ENCODE peak calls at places on chromosomes 7 and 10, in five cellular contexts. One of them, this sample, is unnamed.

GRCh38 chr7:80884511-80885195 is 34.2 kb downstream of the SEMA3C start:
- DNase-seq in lower leg skin: no peak
- DNase-seq in CD4-positive, alpha-beta T cell: no peak
- DNase-seq in NCI-H1105 treated with DMSO at 0.1 percent for 48 hours: no peak
- DNase-seq in activated effector memory CD4-positive, alpha-beta T cell treated with Interleukin-2 at 50 U/mL for 16 hours: no peak
- DNase-seq in this sample: no peak

GRCh38 chr10:132397036-132397541 is at the start of gene PWWP2B:
- DNase-seq in CD4-positive, alpha-beta T cell: peak
- DNase-seq in NCI-H1105 treated with DMSO at 0.1 percent for 48 hours: no peak
- DNase-seq in activated effector memory CD4-positive, alpha-beta T cell treated with Interleukin-2 at 50 U/mL for 16 hours: peak
- DNase-seq in lower leg skin: no peak
- DNase-seq in this sample: peak

GRCh38 chr10:116272497-116273221 is at the start of gene GFRA1:
- DNase-seq in NCI-H1105 treated with DMSO at 0.1 percent for 48 hours: peak
- DNase-seq in CD4-positive, alpha-beta T cell: no peak
- DNase-seq in activated effector memory CD4-positive, alpha-beta T cell treated with Interleukin-2 at 50 U/mL for 16 hours: no peak
- DNase-seq in lower leg skin: no peak
- DNase-seq in this sample: no peak

GRCh38 chr7:74403521-74404387 is 50.0 kb upstream of the GTF2IRD1 start:
- DNase-seq in lower leg skin: no peak
- DNase-seq in activated effector memory CD4-positive, alpha-beta T cell treated with Interleukin-2 at 50 U/mL for 16 hours: no peak
- DNase-seq in CD4-positive, alpha-beta T cell: no peak
- DNase-seq in NCI-H1105 treated with DMSO at 0.1 percent for 48 hours: no peak
- DNase-seq in this sample: no peak

GRCh38 chr7:133702903-133703302 is 424.2 kb upstream of the LRGUK start:
- DNase-seq in NCI-H1105 treated with DMSO at 0.1 percent for 48 hours: no peak
- DNase-seq in CD4-positive, alpha-beta T cell: no peak
- DNase-seq in lower leg skin: no peak
- DNase-seq in activated effector memory CD4-positive, alpha-beta T cell treated with Interleukin-2 at 50 U/mL for 16 hours: no peak
- DNase-seq in this sample: no peak

GRCh38 chr10:125057158-125058001 is 103.0 kb downstream of the CTBP2 start:
- DNase-seq in lower leg skin: peak
- DNase-seq in activated effector memory CD4-positive, alpha-beta T cell treated with Interleukin-2 at 50 U/mL for 16 hours: no peak
- DNase-seq in NCI-H1105 treated with DMSO at 0.1 percent for 48 hours: no peak
- DNase-seq in CD4-positive, alpha-beta T cell: no peak
- DNase-seq in this sample: no peak

GRCh38 chr7:98470131-98470985 is 69.5 kb upstream of the BAIAP2L1 start:
- DNase-seq in lower leg skin: no peak
- DNase-seq in activated effector memory CD4-positive, alpha-beta T cell treated with Interleukin-2 at 50 U/mL for 16 hours: no peak
- DNase-seq in CD4-positive, alpha-beta T cell: peak
- DNase-seq in NCI-H1105 treated with DMSO at 0.1 percent for 48 hours: no peak
- DNase-seq in this sample: no peak

GRCh38 chr10:114526112-114526496 is 121.8 kb upstream of the AFAP1L2 start:
- DNase-seq in activated effector memory CD4-positive, alpha-beta T cell treated with Interleukin-2 at 50 U/mL for 16 hours: no peak
- DNase-seq in CD4-positive, alpha-beta T cell: no peak
- DNase-seq in lower leg skin: no peak
- DNase-seq in NCI-H1105 treated with DMSO at 0.1 percent for 48 hours: no peak
- DNase-seq in this sample: no peak

GRCh38 chr10:113347508-113347907 is 205.3 kb upstream of the HABP2 start:
- DNase-seq in CD4-positive, alpha-beta T cell: no peak
- DNase-seq in lower leg skin: no peak
- DNase-seq in NCI-H1105 treated with DMSO at 0.1 percent for 48 hours: no peak
- DNase-seq in activated effector memory CD4-positive, alpha-beta T cell treated with Interleukin-2 at 50 U/mL for 16 hours: no peak
- DNase-seq in this sample: no peak

GRCh38 chr10:98154076-98154475 is 19.6 kb downstream of the R3HCC1L start:
- DNase-seq in lower leg skin: no peak
- DNase-seq in NCI-H1105 treated with DMSO at 0.1 percent for 48 hours: no peak
- DNase-seq in activated effector memory CD4-positive, alpha-beta T cell treated with Interleukin-2 at 50 U/mL for 16 hours: no peak
- DNase-seq in CD4-positive, alpha-beta T cell: no peak
- DNase-seq in this sample: no peak

GRCh38 chr10:22912763-22913389 is 15.0 kb upstream of the ARMC3 start:
- DNase-seq in lower leg skin: no peak
- DNase-seq in activated effector memory CD4-positive, alpha-beta T cell treated with Interleukin-2 at 50 U/mL for 16 hours: no peak
- DNase-seq in CD4-positive, alpha-beta T cell: no peak
- DNase-seq in NCI-H1105 treated with DMSO at 0.1 percent for 48 hours: peak
- DNase-seq in this sample: no peak

GRCh38 chr10:32939296-32940111 is 18.5 kb downstream of the ITGB1 start:
- DNase-seq in activated effector memory CD4-positive, alpha-beta T cell treated with Interleukin-2 at 50 U/mL for 16 hours: no peak
- DNase-seq in NCI-H1105 treated with DMSO at 0.1 percent for 48 hours: no peak
- DNase-seq in CD4-positive, alpha-beta T cell: no peak
- DNase-seq in lower leg skin: no peak
- DNase-seq in this sample: no peak

GRCh38 chr7:81231203-81231922 is 312.5 kb upstream of the SEMA3C start:
- DNase-seq in NCI-H1105 treated with DMSO at 0.1 percent for 48 hours: peak
- DNase-seq in lower leg skin: no peak
- DNase-seq in CD4-positive, alpha-beta T cell: no peak
- DNase-seq in activated effector memory CD4-positive, alpha-beta T cell treated with Interleukin-2 at 50 U/mL for 16 hours: no peak
- DNase-seq in this sample: no peak

GRCh38 chr7:41916450-41916927 is 213.6 kb upstream of the INHBA start:
- DNase-seq in activated effector memory CD4-positive, alpha-beta T cell treated with Interleukin-2 at 50 U/mL for 16 hours: no peak
- DNase-seq in CD4-positive, alpha-beta T cell: no peak
- DNase-seq in lower leg skin: peak
- DNase-seq in NCI-H1105 treated with DMSO at 0.1 percent for 48 hours: no peak
- DNase-seq in this sample: no peak

GRCh38 chr7:129073204-129073603 is 18.3 kb upstream of the TNPO3 start:
- DNase-seq in lower leg skin: no peak
- DNase-seq in CD4-positive, alpha-beta T cell: no peak
- DNase-seq in activated effector memory CD4-positive, alpha-beta T cell treated with Interleukin-2 at 50 U/mL for 16 hours: no peak
- DNase-seq in NCI-H1105 treated with DMSO at 0.1 percent for 48 hours: no peak
- DNase-seq in this sample: no peak

GRCh38 chr7:122438001-122438400 is 133.5 kb upstream of the FEZF1 start:
- DNase-seq in activated effector memory CD4-positive, alpha-beta T cell treated with Interleukin-2 at 50 U/mL for 16 hours: no peak
- DNase-seq in NCI-H1105 treated with DMSO at 0.1 percent for 48 hours: peak
- DNase-seq in lower leg skin: no peak
- DNase-seq in CD4-positive, alpha-beta T cell: no peak
- DNase-seq in this sample: no peak

GRCh38 chr10:84114088-84114667 is 25.1 kb upstream of the GHITM start:
- DNase-seq in CD4-positive, alpha-beta T cell: no peak
- DNase-seq in lower leg skin: no peak
- DNase-seq in NCI-H1105 treated with DMSO at 0.1 percent for 48 hours: no peak
- DNase-seq in activated effector memory CD4-positive, alpha-beta T cell treated with Interleukin-2 at 50 U/mL for 16 hours: no peak
- DNase-seq in this sample: no peak

GRCh38 chr7:2938514-2939192 is 94.5 kb upstream of the GNA12 start:
- DNase-seq in lower leg skin: no peak
- DNase-seq in activated effector memory CD4-positive, alpha-beta T cell treated with Interleukin-2 at 50 U/mL for 16 hours: no peak
- DNase-seq in NCI-H1105 treated with DMSO at 0.1 percent for 48 hours: no peak
- DNase-seq in CD4-positive, alpha-beta T cell: no peak
- DNase-seq in this sample: no peak

GRCh38 chr7:100044719-100045118 is 4.9 kb upstream of the ZSCAN21 start:
- DNase-seq in lower leg skin: no peak
- DNase-seq in CD4-positive, alpha-beta T cell: no peak
- DNase-seq in activated effector memory CD4-positive, alpha-beta T cell treated with Interleukin-2 at 50 U/mL for 16 hours: no peak
- DNase-seq in NCI-H1105 treated with DMSO at 0.1 percent for 48 hours: no peak
- DNase-seq in this sample: no peak

GRCh38 chr7:158734861-158735260 is 30.3 kb upstream of the NCAPG2 start:
- DNase-seq in activated effector memory CD4-positive, alpha-beta T cell treated with Interleukin-2 at 50 U/mL for 16 hours: no peak
- DNase-seq in CD4-positive, alpha-beta T cell: no peak
- DNase-seq in NCI-H1105 treated with DMSO at 0.1 percent for 48 hours: no peak
- DNase-seq in lower leg skin: no peak
- DNase-seq in this sample: no peak

GRCh38 chr7:71377469-71377868 is 245.5 kb downstream of the GALNT17 start:
- DNase-seq in lower leg skin: no peak
- DNase-seq in NCI-H1105 treated with DMSO at 0.1 percent for 48 hours: no peak
- DNase-seq in activated effector memory CD4-positive, alpha-beta T cell treated with Interleukin-2 at 50 U/mL for 16 hours: no peak
- DNase-seq in CD4-positive, alpha-beta T cell: no peak
- DNase-seq in this sample: no peak

GRCh38 chr10:103651783-103652476 is 158.4 kb downstream of the NEURL1 start:
- DNase-seq in activated effector memory CD4-positive, alpha-beta T cell treated with Interleukin-2 at 50 U/mL for 16 hours: no peak
- DNase-seq in CD4-positive, alpha-beta T cell: no peak
- DNase-seq in NCI-H1105 treated with DMSO at 0.1 percent for 48 hours: no peak
- DNase-seq in lower leg skin: no peak
- DNase-seq in this sample: no peak

GRCh38 chr7:41130021-41130420 is 572.9 kb downstream of the INHBA start:
- DNase-seq in activated effector memory CD4-positive, alpha-beta T cell treated with Interleukin-2 at 50 U/mL for 16 hours: no peak
- DNase-seq in CD4-positive, alpha-beta T cell: no peak
- DNase-seq in NCI-H1105 treated with DMSO at 0.1 percent for 48 hours: no peak
- DNase-seq in lower leg skin: no peak
- DNase-seq in this sample: no peak

GRCh38 chr7:101112233-101112632 is 14.7 kb upstream of the SERPINE1 start:
- DNase-seq in NCI-H1105 treated with DMSO at 0.1 percent for 48 hours: no peak
- DNase-seq in activated effector memory CD4-positive, alpha-beta T cell treated with Interleukin-2 at 50 U/mL for 16 hours: no peak
- DNase-seq in CD4-positive, alpha-beta T cell: no peak
- DNase-seq in lower leg skin: no peak
- DNase-seq in this sample: no peak

GRCh38 chr10:133202778-133203651 is 27.0 kb upstream of the UTF1 start:
- DNase-seq in NCI-H1105 treated with DMSO at 0.1 percent for 48 hours: no peak
- DNase-seq in activated effector memory CD4-positive, alpha-beta T cell treated with Interleukin-2 at 50 U/mL for 16 hours: no peak
- DNase-seq in CD4-positive, alpha-beta T cell: no peak
- DNase-seq in lower leg skin: no peak
- DNase-seq in this sample: no peak

This sample was measured in T-cell.